ENCODE peak calls at places on chromosomes 7 and 10, in seven cellular contexts. K is H1, Z is suprapubic skin, M is NB4, B is stomach, U is upper lobe of left lung, A is IMR-90. S is an unnamed sample.

GRCh38 chr10:99370993-99371392 is 41.8 kb downstream of the CNNM1 start:
- DNase-seq in M (peak; percentile 38), U (no peak), A (peak; percentile 23), K (no peak), B (no peak), Z (no peak), S (no peak)

GRCh38 chr10:130498042-130498441 is 361.9 kb downstream of the GLRX3 start:
- DNase-seq in K (no peak), A (no peak), B (no peak), M (no peak), U (no peak), Z (no peak), S (no peak)

GRCh38 chr7:132614428-132615076 is 38.3 kb upstream of the PLXNA4 start:
- DNase-seq in U (peak; percentile 47), B (no peak), K (no peak), Z (no peak), A (no peak), M (peak; percentile 69), S (no peak)

GRCh38 chr7:123231060-123232000 is 31.6 kb upstream of the SLC13A1 start:
- DNase-seq in M (no peak), K (no peak), U (no peak), Z (no peak), A (no peak), B (no peak), S (no peak)

GRCh38 chr10:84194424-84195043 is at the start of gene CDHR1:
- DNase-seq in A (no peak), B (no peak), K (peak; percentile 77), U (peak; percentile 89), M (peak; percentile 61), Z (peak; percentile 62), S (no peak)

GRCh38 chr10:97050205-97050745 is 135.5 kb downstream of the SLIT1 start:
- DNase-seq in B (no peak), K (no peak), A (no peak), U (peak; percentile 13), M (no peak), Z (no peak), S (no peak)

GRCh38 chr10:80927419-80928078 is 389.8 kb downstream of the SH2D4B start:
- DNase-seq in B (no peak), U (no peak), Z (no peak), K (no peak), A (no peak), M (no peak), S (no peak)

GRCh38 chr7:6631605-6632004 is 5.5 kb upstream of the ZNF316 start:
- DNase-seq in A (no peak), Z (no peak), B (no peak), U (no peak), K (no peak), M (no peak), S (no peak)

GRCh38 chr7:33821970-33822369 is 83.4 kb upstream of the BMPER start:
- DNase-seq in K (no peak), A (no peak), B (no peak), Z (no peak), M (no peak), U (no peak), S (no peak)

GRCh38 chr7:116733924-116734591 is 62.1 kb downstream of the MET start:
- DNase-seq in Z (no peak), B (no peak), U (no peak), A (no peak), M (no peak), K (no peak), S (no peak)

GRCh38 chr7:22726849-22727792 is at the start of gene IL6:
- DNase-seq in B (peak; percentile 58), A (peak; percentile 97), U (peak; percentile 95), K (peak; percentile 69), M (peak; percentile 46), Z (peak; percentile 85), S (peak; percentile 72)

GRCh38 chr10:59317066-59317465 is 45.3 kb downstream of the FAM13C start:
- DNase-seq in Z (no peak), K (no peak), A (no peak), M (no peak), B (no peak), U (no peak), S (no peak)

GRCh38 chr7:123624527-123625183 is 23.0 kb downstream of the ASB15 start:
- DNase-seq in M (peak; percentile 72), A (peak; percentile 25), U (no peak), Z (no peak), B (peak; percentile 66), K (peak; percentile 83), S (peak; percentile 15)

GRCh38 chr7:149133311-149133710 is 7.2 kb upstream of the ZNF425 start:
- DNase-seq in K (no peak), U (no peak), Z (no peak), A (no peak), B (no peak), M (no peak), S (no peak)

GRCh38 chr7:135757719-135758411 is 9.3 kb upstream of the FAM180A start:
- DNase-seq in K (no peak), U (no peak), Z (no peak), A (peak; percentile 54), B (no peak), M (no peak), S (no peak)

GRCh38 chr10:109593686-109594085 is 329.6 kb downstream of the XPNPEP1 start:
- DNase-seq in B (no peak), M (no peak), U (no peak), K (no peak), Z (no peak), A (no peak), S (no peak)

GRCh38 chr7:157011333-157012112 is 1.1 kb upstream of the MNX1 start:
- DNase-seq in A (no peak), K (peak; percentile 77), U (peak; percentile 45), Z (peak; percentile 49), M (no peak), B (no peak), S (no peak)

GRCh38 chr7:157012113-157012547 is 1.7 kb upstream of the MNX1 start:
- DNase-seq in U (no peak), M (no peak), A (no peak), Z (peak; percentile 2), K (no peak), B (no peak), S (no peak)

GRCh38 chr7:157009778-157010587 is 480 bp downstream of the MNX1 start:
- DNase-seq in A (no peak), M (no peak), K (no peak), Z (no peak), B (no peak), U (peak; percentile 84), S (no peak)

GRCh38 chr7:157009170-157009777 is 1.2 kb downstream of the MNX1 start:
- DNase-seq in B (peak; percentile 59), M (no peak), K (peak; percentile 66), U (peak; percentile 86), A (no peak), Z (peak; percentile 31), S (no peak)

DNA sequence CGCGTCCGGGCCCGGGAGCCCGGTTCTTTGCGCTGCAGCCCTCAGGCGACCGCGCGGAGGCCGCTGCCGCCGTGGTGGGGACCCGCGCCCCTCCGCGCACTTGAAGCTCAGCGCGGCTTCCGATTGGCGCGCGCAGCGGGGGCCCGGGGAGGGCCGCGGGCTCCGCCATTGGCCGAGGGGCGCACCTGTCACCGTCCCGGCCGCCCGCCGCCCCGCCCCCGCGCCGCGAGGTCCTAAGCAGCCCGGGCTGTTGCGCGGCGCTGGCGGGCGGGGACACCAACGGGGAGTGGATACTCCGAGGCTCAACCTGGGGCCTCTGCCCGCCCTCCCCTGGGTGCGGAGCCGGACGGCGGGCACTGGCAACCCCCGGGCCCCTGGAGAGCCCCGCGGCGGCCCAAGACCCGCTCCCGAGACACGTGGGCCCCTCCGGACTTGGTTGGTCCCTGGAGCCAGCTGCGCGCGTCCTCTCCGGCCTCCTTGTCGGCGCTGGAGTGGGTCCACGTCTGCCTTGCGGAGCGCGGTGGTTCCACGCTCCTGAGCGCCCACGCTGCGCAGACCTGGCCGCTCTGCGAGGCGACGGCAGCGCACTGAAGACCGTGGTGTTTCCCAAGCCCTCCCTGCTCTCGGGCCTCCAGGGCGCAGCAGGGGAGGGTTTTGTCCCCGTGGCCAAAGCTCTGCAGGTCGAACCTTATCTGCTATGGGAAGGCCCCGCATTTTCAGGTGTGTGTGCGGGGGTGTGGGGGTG is at the start of gene MNX1:
- DNase-seq in Z (peak; percentile 62), B (peak; percentile 91), M (no peak), U (peak; percentile 96), A (no peak), K (peak; percentile 92), S (peak; percentile 80)
- TF ChIP-seq POLR2A in Z (no peak), B (no peak), M (peak; percentile 30), U (peak; percentile 42), A (no peak), K (no peak), S (no peak)

GRCh38 chr10:28623483-28623882 is 53.8 kb upstream of the BAMBI start:
- DNase-seq in Z (no peak), M (no peak), K (no peak), A (no peak), U (no peak), B (no peak), S (no peak)
- TF ChIP-seq POLR2A in Z (no peak), M (no peak), K (no peak), A (no peak), U (no peak), B (no peak), S (no peak)

DNA sequence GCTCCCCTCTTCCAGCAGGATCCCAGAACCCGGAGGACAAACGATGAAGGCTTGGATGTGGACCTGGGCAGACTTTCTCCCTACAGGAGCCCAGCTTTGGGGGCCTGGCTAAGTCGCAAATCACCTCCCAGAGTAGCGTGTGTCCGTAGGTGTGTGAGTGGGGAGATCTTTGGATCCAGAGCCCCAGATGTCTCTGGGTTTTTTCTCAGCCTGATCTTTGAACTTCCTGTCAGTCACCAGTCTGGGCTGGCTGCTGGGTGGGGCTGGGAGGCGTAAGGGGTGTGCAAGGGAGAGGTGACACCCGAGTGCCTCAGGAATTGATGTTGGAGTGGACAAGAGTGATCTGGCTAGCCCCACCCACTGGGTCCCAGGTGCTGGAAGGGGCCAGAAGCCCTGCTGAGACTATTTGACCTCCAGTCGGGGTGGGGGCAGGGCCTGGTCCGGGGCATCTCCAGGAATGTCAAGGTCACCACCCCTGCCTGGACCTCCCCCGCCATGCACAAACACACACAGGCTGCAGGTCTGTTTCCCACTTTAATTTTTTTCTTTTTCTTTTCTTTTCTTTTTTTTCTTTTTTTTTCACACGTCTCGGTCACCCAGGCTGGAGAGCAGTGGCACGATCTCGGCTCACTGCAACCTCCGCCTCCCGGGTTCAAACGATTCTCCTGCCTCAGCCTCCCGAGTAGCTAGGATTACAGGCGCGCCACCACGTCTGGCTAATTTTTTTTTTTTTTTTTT is at the start of gene MOGAT3:
- DNase-seq in B (no peak), M (no peak), U (no peak), Z (no peak), A (no peak), K (no peak), S (no peak)
- TF ChIP-seq POLR2A in B (no peak), M (no peak), U (no peak), Z (no peak), A (no peak), K (no peak), S (no peak)

DNA sequence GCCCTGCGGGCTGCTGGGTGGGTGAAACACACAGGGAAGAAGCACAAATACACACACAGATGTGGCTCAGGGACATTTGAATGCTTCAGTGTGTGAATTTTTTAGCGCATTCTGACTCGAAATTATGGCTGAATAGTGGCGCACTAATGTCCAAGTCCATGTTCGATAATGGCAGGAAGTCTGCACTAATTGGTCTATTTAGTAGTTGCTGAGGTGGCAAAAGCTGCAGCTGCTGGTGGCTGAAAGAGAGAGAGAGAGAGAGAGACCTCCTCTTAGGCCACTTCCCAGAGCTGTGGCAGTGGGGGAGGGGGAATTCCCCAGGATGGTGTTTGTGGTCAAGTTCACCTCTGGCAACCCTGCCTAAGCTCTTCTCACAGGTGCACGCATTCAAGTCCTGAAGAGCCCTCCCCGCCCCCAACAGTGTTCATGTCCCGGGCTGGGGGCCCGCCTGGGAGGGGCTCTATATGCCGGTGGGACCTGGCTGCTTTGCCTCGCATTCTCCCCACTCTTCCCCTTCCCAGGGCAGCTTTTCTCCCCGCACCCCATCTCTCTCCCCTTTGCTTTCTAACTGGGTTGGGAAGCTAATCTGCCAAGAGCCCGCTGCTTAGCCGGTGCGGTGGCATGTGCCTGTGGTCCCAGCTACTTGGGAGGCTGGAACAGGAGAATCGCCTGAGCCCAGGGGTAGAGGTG is 6.0 kb upstream of the MNX1 start:
- DNase-seq in Z (peak; percentile 43), K (peak; percentile 60), U (peak; percentile 33), A (no peak), B (no peak), M (no peak), S (no peak)
- TF ChIP-seq POLR2A in Z (no peak), K (no peak), U (no peak), A (no peak), B (no peak), M (no peak), S (no peak)

S was measured in H54.